ENCODE peak calls at places on chromosomes 11 and 22, in four cellular contexts. One of them, this sample, is unnamed. For H3K4me1, the result is how much of the 10 kb centered on the place peaks cover.

GRCh38 chr11:94400075-94400838 is 962 bp downstream of the GPR83 start:
- DNase-seq in CD8-positive, alpha-beta T cell: no peak
- DNase-seq in H9: no peak
- DNase-seq in heart left ventricle: no peak
- DNase-seq in this sample: no peak

GRCh38 chr11:12862761-12863469 is 146.2 kb upstream of the RASSF10 start:
- DNase-seq in CD8-positive, alpha-beta T cell: no peak
- DNase-seq in H9: peak
- DNase-seq in heart left ventricle: no peak
- DNase-seq in this sample: no peak

GRCh38 chr11:90235536-90235935 is 12.7 kb upstream of the CHORDC1 start:
- DNase-seq in H9: no peak
- DNase-seq in heart left ventricle: no peak
- DNase-seq in CD8-positive, alpha-beta T cell: no peak
- DNase-seq in this sample: no peak

GRCh38 chr11:94964934-94965333 is 8.4 kb downstream of the CWC15 start:
- DNase-seq in H9: no peak
- DNase-seq in heart left ventricle: no peak
- DNase-seq in CD8-positive, alpha-beta T cell: no peak
- DNase-seq in this sample: no peak

GRCh38 chr11:11265994-11266606 is 87.0 kb downstream of the CSNK2A3 start:
- DNase-seq in H9: peak
- DNase-seq in CD8-positive, alpha-beta T cell: peak
- DNase-seq in heart left ventricle: no peak
- DNase-seq in this sample: no peak

GRCh38 chr11:83156150-83156995 is 558 bp upstream of the PCF11 start:
- DNase-seq in CD8-positive, alpha-beta T cell: peak
- DNase-seq in H9: peak
- DNase-seq in heart left ventricle: peak
- DNase-seq in this sample: peak

GRCh38 chr11:1899100-1899499 is 7.4 kb upstream of the PRR33 start:
- DNase-seq in heart left ventricle: no peak
- DNase-seq in H9: no peak
- DNase-seq in CD8-positive, alpha-beta T cell: no peak
- DNase-seq in this sample: no peak

GRCh38 chr11:47104337-47104950 is 72.2 kb downstream of the ARFGAP2 start:
- DNase-seq in CD8-positive, alpha-beta T cell: no peak
- DNase-seq in heart left ventricle: no peak
- DNase-seq in H9: peak
- DNase-seq in this sample: no peak

GRCh38 chr11:31817621-31818493 is 6.7 kb upstream of the PAX6 start:
- DNase-seq in CD8-positive, alpha-beta T cell: no peak
- DNase-seq in H9: peak
- DNase-seq in heart left ventricle: no peak
- DNase-seq in this sample: peak

GRCh38 chr11:33480636-33481035 is 220.0 kb downstream of the C11orf91 start:
- DNase-seq in CD8-positive, alpha-beta T cell: no peak
- DNase-seq in heart left ventricle: no peak
- DNase-seq in H9: no peak
- DNase-seq in this sample: no peak

GRCh38 chr22:30001459-30001858 is 78.8 kb upstream of the HORMAD2 start:
- DNase-seq in CD8-positive, alpha-beta T cell: no peak
- DNase-seq in H9: no peak
- DNase-seq in heart left ventricle: no peak
- DNase-seq in this sample: no peak

GRCh38 chr11:126716456-126717083 is 284.0 kb downstream of the KIRREL3 start:
- DNase-seq in H9: peak
- DNase-seq in CD8-positive, alpha-beta T cell: no peak
- DNase-seq in heart left ventricle: no peak
- DNase-seq in this sample: no peak

DNA sequence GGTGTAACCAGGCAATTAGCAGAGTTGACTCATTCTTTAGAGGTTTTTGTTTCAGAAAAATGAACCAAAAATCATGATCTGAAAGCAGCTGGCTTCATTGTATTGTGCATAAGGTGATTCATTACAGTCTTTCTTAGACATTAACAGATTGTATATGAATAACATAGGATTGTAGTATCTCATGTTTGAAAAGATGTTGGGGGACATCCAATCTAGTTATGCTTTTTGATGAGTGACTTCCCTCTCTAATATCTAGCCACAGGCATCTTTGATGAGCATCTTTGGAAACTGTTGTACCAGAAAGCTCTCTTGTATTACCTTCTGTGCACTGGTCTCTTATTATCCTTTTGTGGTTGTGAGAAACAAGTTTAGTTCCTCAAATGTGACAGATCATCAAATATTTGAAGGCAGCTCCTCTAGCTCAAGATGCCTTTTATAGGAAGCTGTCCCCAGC is 8.3 kb downstream of the GRK3 start:
- DNase-seq in CD8-positive, alpha-beta T cell: no peak
- DNase-seq in heart left ventricle: no peak
- DNase-seq in H9: no peak
- DNase-seq in this sample: no peak
- TF ChIP-seq CTCF in CD8-positive, alpha-beta T cell: no peak
- TF ChIP-seq CTCF in heart left ventricle: no peak
- TF ChIP-seq CTCF in H9: no peak
- TF ChIP-seq CTCF in this sample: no peak

GRCh38 chr11:69298778-69299461 is 5.0 kb downstream of the MYEOV start:
- DNase-seq in heart left ventricle: no peak
- DNase-seq in H9: no peak
- DNase-seq in CD8-positive, alpha-beta T cell: no peak
- DNase-seq in this sample: no peak

GRCh38 chr11:69297225-69297925 is 3.4 kb downstream of the MYEOV start:
- DNase-seq in CD8-positive, alpha-beta T cell: peak
- DNase-seq in H9: no peak
- DNase-seq in heart left ventricle: peak
- DNase-seq in this sample: no peak

GRCh38 chr11:69296890-69297224 is 2.9 kb downstream of the MYEOV start:
- DNase-seq in H9: no peak
- DNase-seq in CD8-positive, alpha-beta T cell: no peak
- DNase-seq in heart left ventricle: no peak
- DNase-seq in this sample: no peak

GRCh38 chr11:69299572-69299971 is 5.6 kb downstream of the MYEOV start:
- DNase-seq in H9: no peak
- DNase-seq in heart left ventricle: no peak
- DNase-seq in CD8-positive, alpha-beta T cell: no peak
- DNase-seq in this sample: no peak

GRCh38 chr11:69297926-69298777 is 4.2 kb downstream of the MYEOV start:
- DNase-seq in heart left ventricle: peak
- DNase-seq in H9: no peak
- DNase-seq in CD8-positive, alpha-beta T cell: peak
- DNase-seq in this sample: no peak
- H3K4me1 ChIP-seq in heart left ventricle: under half
- H3K4me1 ChIP-seq in H9: under half
- H3K4me1 ChIP-seq in CD8-positive, alpha-beta T cell: under half
- H3K4me1 ChIP-seq in this sample: half or more

GRCh38 chr11:206516-207212 is 535 bp downstream of the BET1L start:
- DNase-seq in CD8-positive, alpha-beta T cell: no peak
- DNase-seq in H9: no peak
- DNase-seq in heart left ventricle: no peak
- DNase-seq in this sample: no peak
- H3K27ac ChIP-seq in CD8-positive, alpha-beta T cell: peak
- H3K27ac ChIP-seq in H9: no peak
- H3K27ac ChIP-seq in heart left ventricle: peak
- H3K27ac ChIP-seq in this sample: peak

GRCh38 chr11:7548659-7549283 is 35.0 kb downstream of the PPFIBP2 start:
- DNase-seq in heart left ventricle: no peak
- DNase-seq in CD8-positive, alpha-beta T cell: no peak
- DNase-seq in H9: peak
- DNase-seq in this sample: no peak
- TF ChIP-seq CTCF in heart left ventricle: peak
- TF ChIP-seq CTCF in CD8-positive, alpha-beta T cell: no peak
- TF ChIP-seq CTCF in H9: peak
- TF ChIP-seq CTCF in this sample: no peak

DNA sequence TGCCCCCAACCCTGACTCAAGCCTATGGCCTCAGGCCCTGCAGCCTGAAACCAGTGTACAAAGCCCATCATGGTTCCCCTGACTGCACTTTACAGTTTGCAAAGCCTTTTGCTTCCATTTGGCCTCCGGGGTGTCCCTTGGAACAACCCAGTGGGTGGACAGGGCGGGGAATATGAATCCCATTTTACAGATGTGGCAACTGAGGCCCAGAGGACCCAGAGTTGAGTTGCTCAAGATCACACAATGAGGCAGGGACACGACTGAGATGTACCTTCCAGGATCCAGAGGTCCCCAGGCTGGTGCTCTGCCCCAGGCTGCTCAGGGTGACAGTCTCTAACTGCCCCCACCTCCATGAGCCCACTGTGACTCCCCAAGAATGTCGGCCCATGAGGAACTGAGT is 5.4 kb upstream of the POLDIP3 start:
- DNase-seq in heart left ventricle: no peak
- DNase-seq in CD8-positive, alpha-beta T cell: no peak
- DNase-seq in H9: no peak
- DNase-seq in this sample: no peak
- H3K4me1 ChIP-seq in heart left ventricle: under half
- H3K4me1 ChIP-seq in CD8-positive, alpha-beta T cell: under half
- H3K4me1 ChIP-seq in H9: under half
- H3K4me1 ChIP-seq in this sample: half or more

GRCh38 chr11:61022311-61023085 is 51.0 kb downstream of the CD6 start:
- DNase-seq in heart left ventricle: no peak
- DNase-seq in CD8-positive, alpha-beta T cell: peak
- DNase-seq in H9: no peak
- DNase-seq in this sample: no peak
- H3K27ac ChIP-seq in heart left ventricle: no peak
- H3K27ac ChIP-seq in CD8-positive, alpha-beta T cell: peak
- H3K27ac ChIP-seq in H9: no peak
- H3K27ac ChIP-seq in this sample: no peak

This sample was measured in vagina.